ENCODE peak calls at places on chromosomes 12 and 14, in four cellular contexts. One of them, this sample, is unnamed.

GRCh38 chr12:111757361-111758119 is 9.2 kb upstream of the ALDH2 start:
- DNase-seq in activated CD4-positive, alpha-beta T cell treated with anti-CD3 and anti-CD28 coated beads for 24 hours: no peak
- DNase-seq in stimulated activated CD8-positive, alpha-beta memory T cell treated with anti-CD3 and anti-CD28 coated beads, Interleukin-4, amount 100 ng/mL, for 4 hours: no peak
- DNase-seq in central memory CD4-positive, alpha-beta T cell: no peak
- DNase-seq in this sample: no peak

GRCh38 chr12:130497331-130497730 is 159.6 kb downstream of the PIWIL1 start:
- DNase-seq in central memory CD4-positive, alpha-beta T cell: no peak
- DNase-seq in stimulated activated CD8-positive, alpha-beta memory T cell treated with anti-CD3 and anti-CD28 coated beads, Interleukin-4, amount 100 ng/mL, for 4 hours: no peak
- DNase-seq in activated CD4-positive, alpha-beta T cell treated with anti-CD3 and anti-CD28 coated beads for 24 hours: no peak
- DNase-seq in this sample: no peak

GRCh38 chr12:120583478-120584030 is 2.4 kb upstream of the POP5 start:
- DNase-seq in central memory CD4-positive, alpha-beta T cell: peak; percentile 71
- DNase-seq in activated CD4-positive, alpha-beta T cell treated with anti-CD3 and anti-CD28 coated beads for 24 hours: peak; percentile 82
- DNase-seq in stimulated activated CD8-positive, alpha-beta memory T cell treated with anti-CD3 and anti-CD28 coated beads, Interleukin-4, amount 100 ng/mL, for 4 hours: peak; percentile 81
- DNase-seq in this sample: peak; percentile 81

GRCh38 chr12:15540469-15540872 is 218.2 kb downstream of the PTPRO start:
- DNase-seq in stimulated activated CD8-positive, alpha-beta memory T cell treated with anti-CD3 and anti-CD28 coated beads, Interleukin-4, amount 100 ng/mL, for 4 hours: no peak
- DNase-seq in activated CD4-positive, alpha-beta T cell treated with anti-CD3 and anti-CD28 coated beads for 24 hours: no peak
- DNase-seq in central memory CD4-positive, alpha-beta T cell: no peak
- DNase-seq in this sample: no peak

GRCh38 chr12:86331457-86331856 is 75.3 kb upstream of the MGAT4C start:
- DNase-seq in stimulated activated CD8-positive, alpha-beta memory T cell treated with anti-CD3 and anti-CD28 coated beads, Interleukin-4, amount 100 ng/mL, for 4 hours: no peak
- DNase-seq in central memory CD4-positive, alpha-beta T cell: no peak
- DNase-seq in activated CD4-positive, alpha-beta T cell treated with anti-CD3 and anti-CD28 coated beads for 24 hours: no peak
- DNase-seq in this sample: no peak

GRCh38 chr14:75091251-75091650 is 21.8 kb downstream of the ZC2HC1C start:
- DNase-seq in central memory CD4-positive, alpha-beta T cell: no peak
- DNase-seq in stimulated activated CD8-positive, alpha-beta memory T cell treated with anti-CD3 and anti-CD28 coated beads, Interleukin-4, amount 100 ng/mL, for 4 hours: no peak
- DNase-seq in activated CD4-positive, alpha-beta T cell treated with anti-CD3 and anti-CD28 coated beads for 24 hours: no peak
- DNase-seq in this sample: no peak

GRCh38 chr14:41146391-41146790 is 460.3 kb upstream of the LRFN5 start:
- DNase-seq in central memory CD4-positive, alpha-beta T cell: no peak
- DNase-seq in stimulated activated CD8-positive, alpha-beta memory T cell treated with anti-CD3 and anti-CD28 coated beads, Interleukin-4, amount 100 ng/mL, for 4 hours: no peak
- DNase-seq in activated CD4-positive, alpha-beta T cell treated with anti-CD3 and anti-CD28 coated beads for 24 hours: no peak
- DNase-seq in this sample: no peak

GRCh38 chr14:23182372-23183014 is 967 bp downstream of the SLC7A8 start:
- DNase-seq in central memory CD4-positive, alpha-beta T cell: peak; percentile 13
- DNase-seq in activated CD4-positive, alpha-beta T cell treated with anti-CD3 and anti-CD28 coated beads for 24 hours: peak; percentile 15
- DNase-seq in stimulated activated CD8-positive, alpha-beta memory T cell treated with anti-CD3 and anti-CD28 coated beads, Interleukin-4, amount 100 ng/mL, for 4 hours: no peak
- DNase-seq in this sample: no peak

GRCh38 chr14:96083667-96084320 is 44.6 kb downstream of the C14orf132 start:
- DNase-seq in stimulated activated CD8-positive, alpha-beta memory T cell treated with anti-CD3 and anti-CD28 coated beads, Interleukin-4, amount 100 ng/mL, for 4 hours: no peak
- DNase-seq in activated CD4-positive, alpha-beta T cell treated with anti-CD3 and anti-CD28 coated beads for 24 hours: no peak
- DNase-seq in central memory CD4-positive, alpha-beta T cell: no peak
- DNase-seq in this sample: no peak

GRCh38 chr12:121465921-121466799 is 66.2 kb downstream of the RNF34 start:
- DNase-seq in central memory CD4-positive, alpha-beta T cell: peak; percentile 47
- DNase-seq in activated CD4-positive, alpha-beta T cell treated with anti-CD3 and anti-CD28 coated beads for 24 hours: peak; percentile 26
- DNase-seq in stimulated activated CD8-positive, alpha-beta memory T cell treated with anti-CD3 and anti-CD28 coated beads, Interleukin-4, amount 100 ng/mL, for 4 hours: no peak
- DNase-seq in this sample: no peak

GRCh38 chr12:95646781-95647184 is 95.5 kb upstream of the USP44 start:
- DNase-seq in activated CD4-positive, alpha-beta T cell treated with anti-CD3 and anti-CD28 coated beads for 24 hours: no peak
- DNase-seq in central memory CD4-positive, alpha-beta T cell: no peak
- DNase-seq in stimulated activated CD8-positive, alpha-beta memory T cell treated with anti-CD3 and anti-CD28 coated beads, Interleukin-4, amount 100 ng/mL, for 4 hours: no peak
- DNase-seq in this sample: no peak

GRCh38 chr14:55508676-55509075 is 68.3 kb upstream of the TBPL2 start:
- DNase-seq in stimulated activated CD8-positive, alpha-beta memory T cell treated with anti-CD3 and anti-CD28 coated beads, Interleukin-4, amount 100 ng/mL, for 4 hours: no peak
- DNase-seq in activated CD4-positive, alpha-beta T cell treated with anti-CD3 and anti-CD28 coated beads for 24 hours: no peak
- DNase-seq in central memory CD4-positive, alpha-beta T cell: no peak
- DNase-seq in this sample: no peak

GRCh38 chr12:48003226-48004038 is 844 bp downstream of the COL2A1 start:
- DNase-seq in stimulated activated CD8-positive, alpha-beta memory T cell treated with anti-CD3 and anti-CD28 coated beads, Interleukin-4, amount 100 ng/mL, for 4 hours: no peak
- DNase-seq in central memory CD4-positive, alpha-beta T cell: no peak
- DNase-seq in activated CD4-positive, alpha-beta T cell treated with anti-CD3 and anti-CD28 coated beads for 24 hours: no peak
- DNase-seq in this sample: no peak

GRCh38 chr12:56084958-56085543 is 5.1 kb downstream of the ERBB3 start:
- DNase-seq in activated CD4-positive, alpha-beta T cell treated with anti-CD3 and anti-CD28 coated beads for 24 hours: no peak
- DNase-seq in central memory CD4-positive, alpha-beta T cell: no peak
- DNase-seq in stimulated activated CD8-positive, alpha-beta memory T cell treated with anti-CD3 and anti-CD28 coated beads, Interleukin-4, amount 100 ng/mL, for 4 hours: no peak
- DNase-seq in this sample: no peak

GRCh38 chr12:115457798-115458197 is 773.8 kb upstream of the TBX3 start:
- DNase-seq in activated CD4-positive, alpha-beta T cell treated with anti-CD3 and anti-CD28 coated beads for 24 hours: no peak
- DNase-seq in central memory CD4-positive, alpha-beta T cell: no peak
- DNase-seq in stimulated activated CD8-positive, alpha-beta memory T cell treated with anti-CD3 and anti-CD28 coated beads, Interleukin-4, amount 100 ng/mL, for 4 hours: no peak
- DNase-seq in this sample: no peak

GRCh38 chr14:96631621-96632362 is 129.6 kb downstream of the PAPOLA start:
- DNase-seq in central memory CD4-positive, alpha-beta T cell: no peak
- DNase-seq in stimulated activated CD8-positive, alpha-beta memory T cell treated with anti-CD3 and anti-CD28 coated beads, Interleukin-4, amount 100 ng/mL, for 4 hours: no peak
- DNase-seq in activated CD4-positive, alpha-beta T cell treated with anti-CD3 and anti-CD28 coated beads for 24 hours: no peak
- DNase-seq in this sample: no peak